ENCODE peak calls at places on chromosomes 12 and 14, in four cellular contexts. J is IMR-90, Z is ovary, P is testis. F is an unnamed sample.
A peak's percentile ranks its signal among the peaks of the same experiment; 100 is the strongest.

GRCh38 chr14:100711117-100711462 is 15.6 kb upstream of the DLK1 start:
- DNase-seq in J (no peak), Z (peak; percentile 91), P (peak; percentile 64), F (no peak)

GRCh38 chr14:88437659-88438058 is 52.2 kb downstream of the SPATA7 start:
- DNase-seq in J (no peak), Z (no peak), P (no peak), F (no peak)

GRCh38 chr12:130335517-130336392 is 1.9 kb upstream of the PIWIL1 start:
- DNase-seq in J (peak; percentile 34), Z (no peak), P (peak; percentile 81), F (peak; percentile 47)

GRCh38 chr12:88206636-88207035 is 64.5 kb downstream of the TMTC3 start:
- DNase-seq in J (peak; percentile 68), Z (no peak), P (no peak), F (no peak)

GRCh38 chr14:100416921-100417451 is 93.8 kb downstream of the SLC25A47 start:
- DNase-seq in J (peak; percentile 83), Z (no peak), P (no peak), F (no peak)

GRCh38 chr14:99338313-99338712 is 66.3 kb upstream of the BCL11B start:
- DNase-seq in J (no peak), Z (no peak), P (no peak), F (no peak)

GRCh38 chr12:15778126-15778525 is 11.1 kb downstream of the EPS8 start:
- DNase-seq in J (no peak), Z (no peak), P (no peak), F (no peak)

GRCh38 chr12:109840349-109841073 is 7.3 kb upstream of the TRPV4 start:
- DNase-seq in J (no peak), Z (no peak), P (no peak), F (peak; percentile 57)

GRCh38 chr14:35829449-35829848 is 3.3 kb downstream of the BRMS1L start:
- DNase-seq in J (peak; percentile 73), Z (no peak), P (no peak), F (no peak)

GRCh38 chr12:96360550-96360949 is 39.7 kb downstream of the CDK17 start:
- DNase-seq in J (no peak), Z (no peak), P (no peak), F (no peak)

GRCh38 chr14:104891664-104892500 is 26.8 kb downstream of the CEP170B start:
- DNase-seq in J (no peak), Z (no peak), P (no peak), F (no peak)
- H3K4me1 ChIP-seq in J (no peaks in the 10 kb centered on the region), Z (no peaks in the 10 kb centered on the region), P (peaks cover 4% of the 10 kb centered on the region), F (peaks cover 22% of the 10 kb centered on the region)

DNA sequence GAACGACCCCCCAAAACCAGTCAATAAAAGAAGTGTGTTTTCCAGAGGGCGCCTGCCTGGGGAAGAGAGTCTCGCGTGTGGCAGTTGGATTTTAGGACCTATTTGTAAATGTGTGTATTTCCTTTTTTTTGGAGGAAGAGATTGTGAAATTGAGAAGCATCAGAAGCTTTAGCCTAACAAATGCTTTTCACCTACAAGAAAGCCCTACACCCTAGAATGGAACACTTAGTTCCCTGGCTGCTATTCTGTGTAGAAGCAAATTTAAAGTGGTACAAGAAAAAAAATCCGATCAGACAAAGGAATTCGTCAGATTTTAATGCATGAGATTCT is 1.4 kb downstream of the RCOR1 start:
- DNase-seq in J (no peak), Z (no peak), P (no peak), F (no peak)
- TF ChIP-seq POLR2A in J (no peak), Z (no peak), P (no peak), F (no peak)

GRCh38 chr12:120631097-120631496 is 9.3 kb upstream of the CABP1 start:
- DNase-seq in J (no peak), Z (no peak), P (no peak), F (no peak)

GRCh38 chr12:120620624-120621023 is 19.8 kb upstream of the CABP1 start:
- DNase-seq in J (no peak), Z (no peak), P (no peak), F (no peak)

GRCh38 chr12:120630139-120630895 is 10.1 kb upstream of the CABP1 start:
- DNase-seq in J (no peak), Z (no peak), P (no peak), F (peak; percentile 5)

GRCh38 chr12:120628919-120629318 is 11.5 kb upstream of the CABP1 start:
- DNase-seq in J (no peak), Z (no peak), P (peak; percentile 62), F (no peak)

DNA sequence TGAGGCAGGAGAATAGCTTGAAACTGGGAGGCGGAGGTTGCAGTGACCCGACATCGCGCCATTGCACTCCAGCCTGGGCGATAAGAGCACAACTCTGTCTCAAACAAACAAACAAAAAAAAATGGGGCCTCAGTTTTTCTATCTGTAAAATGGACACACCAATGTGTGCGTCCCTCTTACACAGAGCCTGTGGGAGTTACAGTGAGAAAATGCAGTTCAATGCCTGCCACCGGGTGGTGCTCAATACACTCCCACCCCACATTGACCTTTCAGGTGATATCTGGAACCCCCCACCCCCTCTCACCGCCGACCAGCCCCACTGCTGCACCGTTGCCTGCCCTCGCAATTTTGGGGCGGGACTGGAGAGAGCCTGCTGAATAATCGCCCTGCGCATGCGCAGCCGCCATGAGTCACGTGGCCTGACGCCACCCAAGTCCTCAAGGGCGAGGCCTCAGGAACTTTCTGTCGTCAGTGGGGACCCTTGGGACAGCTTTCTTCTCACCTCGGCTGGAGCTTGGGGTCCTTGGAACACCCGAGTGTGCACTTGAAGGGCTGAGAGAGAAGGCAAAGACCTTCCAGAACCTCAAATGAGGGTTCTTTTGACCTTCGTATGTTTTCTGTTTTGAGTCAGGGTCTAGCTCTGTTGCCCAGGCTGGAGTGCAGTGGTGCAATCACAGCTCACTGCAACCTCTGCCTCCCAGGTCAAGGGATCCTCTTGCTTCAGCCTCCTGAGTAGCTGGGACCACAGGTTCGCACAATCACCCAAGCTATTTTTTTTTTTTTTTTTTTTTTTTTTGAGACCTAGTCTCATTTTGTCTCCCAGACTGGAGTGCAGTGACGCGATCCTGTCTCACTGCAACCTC is 14.6 kb upstream of the CABP1 start:
- DNase-seq in J (no peak), Z (no peak), P (peak; percentile 65), F (no peak)
- TF ChIP-seq CTCF in J (no peak), Z (no peak), P (no peak), F (no peak)

DNA sequence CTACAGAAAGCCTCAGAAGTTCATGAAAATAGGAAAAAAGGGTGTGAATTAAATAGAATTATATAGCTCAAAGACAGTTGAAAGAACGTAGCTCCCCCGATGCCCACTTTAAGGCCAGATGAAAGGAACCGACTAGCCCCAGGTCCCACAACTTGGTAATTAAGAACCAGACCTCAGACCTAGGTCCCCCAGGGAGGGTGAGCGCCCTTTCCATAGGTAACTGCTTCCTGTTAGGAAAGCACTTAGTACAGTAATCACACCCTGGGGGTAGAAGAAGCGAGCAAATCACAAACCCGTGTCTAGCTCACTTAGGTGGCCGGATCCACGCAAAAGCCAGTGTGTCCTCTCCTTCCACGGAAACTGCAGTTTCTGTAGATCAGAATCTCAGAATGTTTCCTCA is 77.1 kb downstream of the PLXNC1 start:
- DNase-seq in J (no peak), Z (no peak), P (no peak), F (no peak)
- H3K4me1 ChIP-seq in J (peaks cover 2% of the 10 kb centered on the region), Z (peaks cover 2% of the 10 kb centered on the region), P (no peaks in the 10 kb centered on the region), F (no peaks in the 10 kb centered on the region)

GRCh38 chr12:117312770-117313169 is 48.7 kb downstream of the NOS1 start:
- DNase-seq in J (no peak), Z (no peak), P (no peak), F (no peak)

GRCh38 chr12:117313906-117314305 is 47.5 kb downstream of the NOS1 start:
- DNase-seq in J (no peak), Z (no peak), P (no peak), F (no peak)

DNA sequence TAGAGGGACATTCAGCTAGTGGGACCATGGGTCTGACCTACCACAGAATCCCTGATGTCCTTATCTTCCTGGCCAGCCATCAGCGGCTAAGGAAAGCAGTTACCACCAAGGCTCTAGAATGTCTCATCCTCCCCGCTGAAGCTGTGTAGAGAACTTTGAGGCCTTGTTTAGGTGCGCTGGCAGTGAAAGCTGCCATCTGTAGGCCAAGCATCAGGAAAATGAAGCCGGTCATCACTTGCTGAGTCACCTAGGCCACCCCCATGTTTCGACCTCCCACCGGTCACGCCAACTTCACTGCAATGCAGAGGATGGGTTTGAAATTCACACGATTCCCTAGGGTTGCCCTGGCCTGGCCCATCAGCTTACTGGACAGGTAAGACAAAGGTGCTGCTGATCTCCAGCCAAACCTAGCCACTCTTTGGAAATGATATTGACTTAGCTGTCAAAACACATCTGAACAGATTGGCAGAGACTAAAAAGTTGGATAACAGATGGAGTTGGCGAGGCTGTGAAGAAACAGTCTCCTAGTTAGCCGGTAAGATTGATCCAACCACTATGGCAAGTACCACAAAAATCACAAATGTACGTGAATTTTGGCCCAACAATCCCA is 52.0 kb downstream of the NOS1 start:
- DNase-seq in J (no peak), Z (no peak), P (no peak), F (peak; percentile 71)
- TF ChIP-seq POLR2A in J (no peak), Z (no peak), P (no peak), F (no peak)

GRCh38 chr14:32012571-32012970 is 64.5 kb upstream of the ARHGAP5 start:
- DNase-seq in J (no peak), Z (no peak), P (no peak), F (no peak)

GRCh38 chr14:32012062-32012461 is 65.0 kb upstream of the ARHGAP5 start:
- DNase-seq in J (no peak), Z (no peak), P (no peak), F (no peak)

GRCh38 chr14:32011225-32011624 is 65.9 kb upstream of the ARHGAP5 start:
- DNase-seq in J (no peak), Z (no peak), P (no peak), F (no peak)

GRCh38 chr14:32014498-32014897 is 62.6 kb upstream of the ARHGAP5 start:
- DNase-seq in J (no peak), Z (no peak), P (no peak), F (no peak)

GRCh38 chr14:32013083-32013482 is 64.0 kb upstream of the ARHGAP5 start:
- DNase-seq in J (no peak), Z (no peak), P (no peak), F (no peak)
- TF ChIP-seq CTCF in J (no peak), Z (no peak), P (no peak), F (no peak)

GRCh38 chr12:121330195-121330594 is 22.0 kb downstream of the ANAPC5 start:
- DNase-seq in J (no peak), Z (no peak), P (no peak), F (no peak)
- H3K4me1 ChIP-seq in J (no peaks in the 10 kb centered on the region), Z (no peaks in the 10 kb centered on the region), P (no peaks in the 10 kb centered on the region), F (no peaks in the 10 kb centered on the region)

F was measured in thyroid gland.